ENCODE peak calls at places on chromosomes 12 and 14, in eight cellular contexts. One of them, this sample, is unnamed.

GRCh38 chr14:99562848-99563748 is 40.9 kb downstream of the CCDC85C start:
- DNase-seq in right cardiac atrium: peak; percentile 88
- DNase-seq in left cardiac atrium: peak; percentile 79
- DNase-seq in NCI-H1092 treated with DMSO at 0.1 percent for 48 hours: peak; percentile 86
- DNase-seq in stimulated activated CD4-positive, alpha-beta T cell treated with anti-CD3 and anti-CD28 coated beads, TNF-alpha, amount 100 ng/mL, for 4 hours: no peak
- DNase-seq in AG08395: peak; percentile 37
- DNase-seq in NCI-H69: peak; percentile 99
- DNase-seq in bronchial epithelial cell: no peak
- DNase-seq in this sample: no peak

GRCh38 chr12:113471619-113472171 is at the start of gene LHX5:
- DNase-seq in right cardiac atrium: no peak
- DNase-seq in bronchial epithelial cell: no peak
- DNase-seq in stimulated activated CD4-positive, alpha-beta T cell treated with anti-CD3 and anti-CD28 coated beads, TNF-alpha, amount 100 ng/mL, for 4 hours: no peak
- DNase-seq in left cardiac atrium: no peak
- DNase-seq in NCI-H69: no peak
- DNase-seq in NCI-H1092 treated with DMSO at 0.1 percent for 48 hours: no peak
- DNase-seq in AG08395: no peak
- DNase-seq in this sample: no peak

GRCh38 chr12:68350753-68351152 is 18.6 kb upstream of the MDM1 start:
- DNase-seq in stimulated activated CD4-positive, alpha-beta T cell treated with anti-CD3 and anti-CD28 coated beads, TNF-alpha, amount 100 ng/mL, for 4 hours: no peak
- DNase-seq in AG08395: peak; percentile 50
- DNase-seq in NCI-H69: peak; percentile 33
- DNase-seq in right cardiac atrium: no peak
- DNase-seq in NCI-H1092 treated with DMSO at 0.1 percent for 48 hours: no peak
- DNase-seq in left cardiac atrium: no peak
- DNase-seq in bronchial epithelial cell: no peak
- DNase-seq in this sample: no peak

GRCh38 chr12:81617915-81618314 is 141.2 kb downstream of the PPFIA2 start:
- DNase-seq in bronchial epithelial cell: no peak
- DNase-seq in left cardiac atrium: no peak
- DNase-seq in right cardiac atrium: no peak
- DNase-seq in NCI-H69: peak; percentile 95
- DNase-seq in AG08395: no peak
- DNase-seq in stimulated activated CD4-positive, alpha-beta T cell treated with anti-CD3 and anti-CD28 coated beads, TNF-alpha, amount 100 ng/mL, for 4 hours: no peak
- DNase-seq in NCI-H1092 treated with DMSO at 0.1 percent for 48 hours: peak; percentile 66
- DNase-seq in this sample: no peak

GRCh38 chr12:103997277-103997900 is 31.7 kb downstream of the TDG start:
- DNase-seq in stimulated activated CD4-positive, alpha-beta T cell treated with anti-CD3 and anti-CD28 coated beads, TNF-alpha, amount 100 ng/mL, for 4 hours: no peak
- DNase-seq in NCI-H69: no peak
- DNase-seq in NCI-H1092 treated with DMSO at 0.1 percent for 48 hours: no peak
- DNase-seq in right cardiac atrium: peak; percentile 73
- DNase-seq in AG08395: no peak
- DNase-seq in bronchial epithelial cell: no peak
- DNase-seq in left cardiac atrium: peak; percentile 66
- DNase-seq in this sample: no peak

GRCh38 chr14:96299441-96299840 is 43.4 kb downstream of the BDKRB1 start:
- DNase-seq in left cardiac atrium: no peak
- DNase-seq in NCI-H69: no peak
- DNase-seq in stimulated activated CD4-positive, alpha-beta T cell treated with anti-CD3 and anti-CD28 coated beads, TNF-alpha, amount 100 ng/mL, for 4 hours: no peak
- DNase-seq in right cardiac atrium: no peak
- DNase-seq in bronchial epithelial cell: no peak
- DNase-seq in AG08395: no peak
- DNase-seq in NCI-H1092 treated with DMSO at 0.1 percent for 48 hours: peak; percentile 7
- DNase-seq in this sample: no peak

GRCh38 chr12:92123780-92124707 is 21.6 kb downstream of the BTG1 start:
- DNase-seq in left cardiac atrium: no peak
- DNase-seq in NCI-H1092 treated with DMSO at 0.1 percent for 48 hours: no peak
- DNase-seq in bronchial epithelial cell: no peak
- DNase-seq in NCI-H69: no peak
- DNase-seq in stimulated activated CD4-positive, alpha-beta T cell treated with anti-CD3 and anti-CD28 coated beads, TNF-alpha, amount 100 ng/mL, for 4 hours: no peak
- DNase-seq in right cardiac atrium: no peak
- DNase-seq in AG08395: no peak
- DNase-seq in this sample: no peak

GRCh38 chr14:70094106-70094505 is 94.6 kb downstream of the SLC8A3 start:
- DNase-seq in left cardiac atrium: no peak
- DNase-seq in NCI-H1092 treated with DMSO at 0.1 percent for 48 hours: no peak
- DNase-seq in bronchial epithelial cell: no peak
- DNase-seq in AG08395: no peak
- DNase-seq in right cardiac atrium: no peak
- DNase-seq in stimulated activated CD4-positive, alpha-beta T cell treated with anti-CD3 and anti-CD28 coated beads, TNF-alpha, amount 100 ng/mL, for 4 hours: no peak
- DNase-seq in NCI-H69: no peak
- DNase-seq in this sample: no peak

GRCh38 chr14:91390165-91390778 is 27.3 kb downstream of the CCDC88C start:
- DNase-seq in NCI-H1092 treated with DMSO at 0.1 percent for 48 hours: peak; percentile 20
- DNase-seq in NCI-H69: peak; percentile 66
- DNase-seq in right cardiac atrium: no peak
- DNase-seq in stimulated activated CD4-positive, alpha-beta T cell treated with anti-CD3 and anti-CD28 coated beads, TNF-alpha, amount 100 ng/mL, for 4 hours: no peak
- DNase-seq in bronchial epithelial cell: no peak
- DNase-seq in AG08395: no peak
- DNase-seq in left cardiac atrium: no peak
- DNase-seq in this sample: no peak

This sample was measured in activated CD4-positive, CD25-positive, alpha-beta regulatory T cell.